ENCODE peak calls at places on chromosomes 7 and 10, in ten cellular contexts. V is iPS DF 6.9; O is nephron progenitor cell; Y is stimulated activated CD8-positive, alpha-beta memory T cell treated with anti-CD3 and anti-CD28 coated beads, Interleukin-15, amount 100 ng/mL, for 1 hour; J is ELR; P is activated CD4-positive, alpha-beta T cell treated with anti-CD3 and anti-CD28 coated beads, Interleukin-2, amount 50 U/mL, for 1 hour; S is mucosa of gallbladder; X is stimulated activated CD4-positive, alpha-beta T cell treated with anti-CD3 and anti-CD28 coated beads, Interleukin-1b, Interleukin-23, amount 100 ng/mL, for 1 hour; F is SK-MEL-5; C is tibial artery. G is an unnamed sample.

GRCh38 chr7:30548762-30549344 is 44.2 kb upstream of the GGCT start:
- DNase-seq in X (no peak), P (peak), C (peak), S (peak), O (peak), J (peak), Y (no peak), V (peak), F (peak), G (peak)

GRCh38 chr10:45235823-45236222 is 79.6 kb downstream of the OR13A1 start:
- DNase-seq in J (peak), S (no peak), C (no peak), P (no peak), O (no peak), V (no peak), Y (no peak), X (no peak), F (peak), G (no peak)

GRCh38 chr7:73308074-73308664 is 457 bp downstream of the NSUN5 start:
- DNase-seq in O (no peak), X (no peak), Y (no peak), P (no peak), S (no peak), F (no peak), C (no peak), J (no peak), V (no peak), G (no peak)

GRCh38 chr7:20327047-20327446 is 3.7 kb upstream of the ITGB8 start:
- DNase-seq in V (no peak), C (no peak), O (no peak), X (no peak), S (no peak), J (peak), P (no peak), F (no peak), Y (no peak), G (no peak)

GRCh38 chr7:129825005-129825553 is 127.7 kb downstream of the UBE2H start:
- DNase-seq in J (peak), Y (no peak), C (peak), P (no peak), O (peak), V (peak), S (peak), X (no peak), F (peak), G (no peak)

GRCh38 chr10:61987951-61988379 is 86.5 kb downstream of the ARID5B start:
- DNase-seq in P (no peak), S (no peak), C (no peak), J (no peak), F (no peak), Y (no peak), O (no peak), V (no peak), X (no peak), G (no peak)

GRCh38 chr7:122528879-122529481 is 169.9 kb downstream of the RNF133 start:
- DNase-seq in J (peak), O (no peak), F (peak), P (no peak), C (no peak), X (no peak), Y (no peak), S (no peak), V (peak), G (peak)

GRCh38 chr7:32347244-32347828 is 142.8 kb downstream of the LSM5 start:
- DNase-seq in P (peak), J (peak), V (peak), C (peak), F (peak), Y (no peak), X (no peak), S (no peak), O (peak), G (no peak)

GRCh38 chr7:143460585-143460984 is 17.1 kb upstream of the TAS2R41 start:
- DNase-seq in X (no peak), J (no peak), S (no peak), C (no peak), V (no peak), F (no peak), P (no peak), O (no peak), Y (no peak), G (no peak)

GRCh38 chr7:39187130-39187529 is 209.4 kb downstream of the POU6F2 start:
- DNase-seq in F (no peak), P (no peak), X (no peak), O (no peak), J (no peak), C (no peak), Y (no peak), V (no peak), S (no peak), G (no peak)

GRCh38 chr10:45515630-45516029 is 141.6 kb downstream of the ALOX5 start:
- DNase-seq in C (no peak), O (no peak), S (no peak), V (no peak), X (no peak), J (no peak), Y (no peak), P (no peak), F (no peak), G (no peak)

GRCh38 chr7:109844362-109844761 is 1246.6 kb upstream of the LRRN3 start:
- DNase-seq in S (no peak), C (no peak), J (peak), P (no peak), Y (no peak), O (no peak), F (peak), X (no peak), V (no peak), G (no peak)

GRCh38 chr10:8050561-8051108 is 3.9 kb upstream of the GATA3 start:
- DNase-seq in Y (no peak), V (no peak), P (no peak), J (peak), O (peak), F (no peak), X (no peak), S (no peak), C (no peak), G (no peak)

GRCh38 chr10:88534072-88534665 is 48.9 kb downstream of the RNLS start:
- DNase-seq in V (no peak), O (no peak), F (no peak), S (no peak), J (no peak), X (no peak), C (no peak), P (no peak), Y (no peak), G (no peak)

GRCh38 chr10:44361080-44361479 is 23.8 kb downstream of the CXCL12 start:
- DNase-seq in V (no peak), F (no peak), O (no peak), S (no peak), C (no peak), X (no peak), J (no peak), P (no peak), Y (no peak), G (no peak)

GRCh38 chr7:51265066-51265907 is 51.3 kb downstream of the COBL start:
- DNase-seq in F (no peak), J (no peak), V (no peak), P (no peak), C (no peak), Y (no peak), S (peak), X (no peak), O (no peak), G (no peak)

GRCh38 chr10:84235096-84235495 is 6.2 kb downstream of the LRIT1 start:
- DNase-seq in V (no peak), F (no peak), S (no peak), C (no peak), O (no peak), X (no peak), J (no peak), Y (no peak), P (no peak), G (no peak)

GRCh38 chr7:82760092-82760491 is 316.5 kb upstream of the CACNA2D1 start:
- DNase-seq in Y (no peak), C (no peak), V (no peak), S (no peak), J (peak), F (no peak), P (no peak), O (no peak), X (no peak), G (no peak)

GRCh38 chr7:159231017-159231416 is 86.3 kb upstream of the VIPR2 start:
- DNase-seq in F (no peak), P (no peak), V (no peak), Y (no peak), S (no peak), J (no peak), C (no peak), O (no peak), X (no peak), G (no peak)

GRCh38 chr10:121313119-121313858 is 285.0 kb downstream of the FGFR2 start:
- DNase-seq in S (no peak), F (no peak), C (no peak), J (no peak), V (no peak), O (no peak), P (no peak), Y (no peak), X (no peak), G (no peak)

GRCh38 chr10:22649390-22649841 is 65.0 kb downstream of the PIP4K2A start:
- DNase-seq in F (no peak), P (no peak), Y (no peak), X (no peak), C (no peak), S (no peak), O (no peak), V (no peak), J (no peak), G (no peak)

GRCh38 chr10:14429043-14429713 is 98.5 kb upstream of the FRMD4A start:
- DNase-seq in J (no peak), X (no peak), V (peak), C (no peak), F (no peak), O (no peak), S (no peak), Y (no peak), P (no peak), G (no peak)

GRCh38 chr7:4226166-4226857 is 455.8 kb upstream of the FOXK1 start:
- DNase-seq in S (no peak), V (peak), Y (no peak), O (no peak), X (no peak), F (peak), C (no peak), J (no peak), P (no peak), G (peak)

GRCh38 chr7:115146148-115146547 is 224.3 kb downstream of the MDFIC start:
- DNase-seq in X (no peak), J (no peak), Y (no peak), F (no peak), C (no peak), V (no peak), O (no peak), P (no peak), S (no peak), G (peak)